ENCODE peak calls at places on chromosomes 16 and 17, in four cellular contexts. One of them, this sample, is unnamed.

GRCh38 chr17:6177941-6178694 is 107.9 kb downstream of the WSCD1 start:
- DNase-seq in H1: no peak
- DNase-seq in K562: no peak
- DNase-seq in GM12878: no peak
- DNase-seq in this sample: no peak

GRCh38 chr17:622356-622755 is 92.3 kb downstream of the VPS53 start:
- DNase-seq in H1: no peak
- DNase-seq in K562: no peak
- DNase-seq in GM12878: no peak
- DNase-seq in this sample: no peak

GRCh38 chr16:16861546-16861945 is 482.6 kb downstream of the NPIPA7 start:
- DNase-seq in H1: no peak
- DNase-seq in K562: peak
- DNase-seq in GM12878: peak
- DNase-seq in this sample: peak

GRCh38 chr17:49101054-49101534 is 31.5 kb upstream of the B4GALNT2 start:
- DNase-seq in H1: no peak
- DNase-seq in K562: no peak
- DNase-seq in GM12878: no peak
- DNase-seq in this sample: no peak

GRCh38 chr16:50448522-50448921 is 79.7 kb upstream of the BRD7 start:
- DNase-seq in H1: no peak
- DNase-seq in K562: no peak
- DNase-seq in GM12878: no peak
- DNase-seq in this sample: peak

GRCh38 chr17:76716146-76716833 is 5.5 kb upstream of the MXRA7 start:
- DNase-seq in H1: no peak
- DNase-seq in K562: no peak
- DNase-seq in GM12878: no peak
- DNase-seq in this sample: no peak

GRCh38 chr16:9913604-9914330 is 268.5 kb downstream of the GRIN2A start:
- DNase-seq in H1: no peak
- DNase-seq in K562: no peak
- DNase-seq in GM12878: no peak
- DNase-seq in this sample: no peak

GRCh38 chr17:45639297-45639849 is 144.7 kb upstream of the CRHR1 start:
- DNase-seq in H1: no peak
- DNase-seq in K562: no peak
- DNase-seq in GM12878: no peak
- DNase-seq in this sample: no peak

GRCh38 chr17:6695051-6695450 is 18.1 kb downstream of the SLC13A5 start:
- DNase-seq in H1: no peak
- DNase-seq in K562: no peak
- DNase-seq in GM12878: no peak
- DNase-seq in this sample: no peak

GRCh38 chr16:47694543-47694942 is 233.4 kb downstream of the PHKB start:
- DNase-seq in H1: peak
- DNase-seq in K562: no peak
- DNase-seq in GM12878: no peak
- DNase-seq in this sample: no peak

GRCh38 chr16:79360267-79360666 is 240.3 kb downstream of the MAF start:
- DNase-seq in H1: no peak
- DNase-seq in K562: no peak
- DNase-seq in GM12878: no peak
- DNase-seq in this sample: no peak

GRCh38 chr17:4980644-4981216 is 6.7 kb downstream of the CAMTA2 start:
- DNase-seq in H1: no peak
- DNase-seq in K562: peak
- DNase-seq in GM12878: no peak
- DNase-seq in this sample: peak

GRCh38 chr17:46831573-46832305 is 13.2 kb upstream of the WNT3 start:
- DNase-seq in H1: no peak
- DNase-seq in K562: no peak
- DNase-seq in GM12878: no peak
- DNase-seq in this sample: no peak

GRCh38 chr16:20916289-20916688 is 15.7 kb downstream of the LYRM1 start:
- DNase-seq in H1: no peak
- DNase-seq in K562: no peak
- DNase-seq in GM12878: no peak
- DNase-seq in this sample: no peak

GRCh38 chr16:51818342-51818944 is 667.4 kb upstream of the SALL1 start:
- DNase-seq in H1: peak
- DNase-seq in K562: peak
- DNase-seq in GM12878: no peak
- DNase-seq in this sample: peak

GRCh38 chr17:82241926-82242697 is 13.3 kb downstream of the SLC16A3 start:
- DNase-seq in H1: no peak
- DNase-seq in K562: peak
- DNase-seq in GM12878: no peak
- DNase-seq in this sample: peak

GRCh38 chr17:17837966-17838962 is 1.5 kb upstream of the SREBF1 start:
- DNase-seq in H1: no peak
- DNase-seq in K562: no peak
- DNase-seq in GM12878: no peak
- DNase-seq in this sample: no peak

GRCh38 chr16:86509759-86510464 is 415 bp upstream of the FOXF1 start:
- DNase-seq in H1: no peak
- DNase-seq in K562: no peak
- DNase-seq in GM12878: no peak
- DNase-seq in this sample: no peak

GRCh38 chr17:18859256-18859655 is 1.3 kb downstream of the PRPSAP2 start:
- DNase-seq in H1: no peak
- DNase-seq in K562: no peak
- DNase-seq in GM12878: no peak
- DNase-seq in this sample: peak

GRCh38 chr16:6374816-6375215 is 957.8 kb upstream of the RBFOX1 start:
- DNase-seq in H1: no peak
- DNase-seq in K562: no peak
- DNase-seq in GM12878: no peak
- DNase-seq in this sample: no peak

GRCh38 chr17:42286411-42287295 is 1.6 kb upstream of the STAT5A start:
- DNase-seq in H1: no peak
- DNase-seq in K562: no peak
- DNase-seq in GM12878: no peak
- DNase-seq in this sample: peak

GRCh38 chr17:13557077-13557476 is 44.7 kb downstream of the HS3ST3A1 start:
- DNase-seq in H1: no peak
- DNase-seq in K562: no peak
- DNase-seq in GM12878: no peak
- DNase-seq in this sample: no peak

GRCh38 chr16:50301626-50302471 is 35.5 kb downstream of the ADCY7 start:
- DNase-seq in H1: no peak
- DNase-seq in K562: no peak
- DNase-seq in GM12878: no peak
- DNase-seq in this sample: peak

GRCh38 chr17:4648741-4649140 is 7.3 kb upstream of the ALOX15 start:
- DNase-seq in H1: no peak
- DNase-seq in K562: no peak
- DNase-seq in GM12878: no peak
- DNase-seq in this sample: no peak

GRCh38 chr17:5225668-5226457 is 8.8 kb downstream of the SCIMP start:
- DNase-seq in H1: no peak
- DNase-seq in K562: no peak
- DNase-seq in GM12878: peak
- DNase-seq in this sample: no peak

GRCh38 chr16:65908568-65908967 is 457.9 kb upstream of the CDH5 start:
- DNase-seq in H1: no peak
- DNase-seq in K562: no peak
- DNase-seq in GM12878: no peak
- DNase-seq in this sample: peak

GRCh38 chr17:81868674-81869220 is 2.4 kb downstream of the ARHGDIA start:
- DNase-seq in H1: no peak
- DNase-seq in K562: peak
- DNase-seq in GM12878: no peak
- DNase-seq in this sample: peak

GRCh38 chr17:67491009-67491677 is 114.1 kb downstream of the PITPNC1 start:
- DNase-seq in H1: no peak
- DNase-seq in K562: no peak
- DNase-seq in GM12878: no peak
- DNase-seq in this sample: peak

GRCh38 chr17:40514013-40514875 is 12.8 kb upstream of the TNS4 start:
- DNase-seq in H1: no peak
- DNase-seq in K562: no peak
- DNase-seq in GM12878: no peak
- DNase-seq in this sample: no peak

GRCh38 chr17:55639096-55639495 is 83.6 kb downstream of the TMEM100 start:
- DNase-seq in H1: no peak
- DNase-seq in K562: no peak
- DNase-seq in GM12878: no peak
- DNase-seq in this sample: no peak

GRCh38 chr17:77287432-77288068 is 146.8 kb downstream of the SEC14L1 start:
- DNase-seq in H1: no peak
- DNase-seq in K562: no peak
- DNase-seq in GM12878: no peak
- DNase-seq in this sample: peak

GRCh38 chr16:88754912-88755744 is 29.9 kb downstream of the PIEZO1 start:
- DNase-seq in H1: no peak
- DNase-seq in K562: no peak
- DNase-seq in GM12878: no peak
- DNase-seq in this sample: peak

GRCh38 chr17:51263001-51263400 is 2.7 kb downstream of the UTP18 start:
- DNase-seq in H1: no peak
- DNase-seq in K562: no peak
- DNase-seq in GM12878: no peak
- DNase-seq in this sample: no peak

GRCh38 chr16:56425439-56425832 is at the start of gene AMFR:
- DNase-seq in H1: peak
- DNase-seq in K562: peak
- DNase-seq in GM12878: no peak
- DNase-seq in this sample: peak

GRCh38 chr17:75228847-75229246 is 23.4 kb downstream of the NUP85 start:
- DNase-seq in H1: no peak
- DNase-seq in K562: no peak
- DNase-seq in GM12878: no peak
- DNase-seq in this sample: no peak

GRCh38 chr17:15091825-15092224 is 173.3 kb downstream of the PMP22 start:
- DNase-seq in H1: no peak
- DNase-seq in K562: no peak
- DNase-seq in GM12878: no peak
- DNase-seq in this sample: no peak
- TF ChIP-seq CTCF in H1: peak
- TF ChIP-seq CTCF in K562: no peak
- TF ChIP-seq CTCF in GM12878: no peak
- TF ChIP-seq CTCF in this sample: peak

GRCh38 chr17:57422574-57423164 is 166.3 kb downstream of the MSI2 start:
- DNase-seq in H1: no peak
- DNase-seq in K562: no peak
- DNase-seq in GM12878: peak
- DNase-seq in this sample: no peak
- TF ChIP-seq NRF1 in H1: no peak
- TF ChIP-seq NRF1 in K562: no peak
- TF ChIP-seq NRF1 in GM12878: no peak
- TF ChIP-seq NRF1 in this sample: no peak

GRCh38 chr16:4477966-4478365 is 1.8 kb downstream of the HMOX2 start:
- DNase-seq in H1: no peak
- DNase-seq in K562: no peak
- DNase-seq in GM12878: no peak
- DNase-seq in this sample: peak
- TF ChIP-seq GABPA in H1: no peak
- TF ChIP-seq GABPA in K562: no peak
- TF ChIP-seq GABPA in GM12878: no peak
- TF ChIP-seq GABPA in this sample: no peak

GRCh38 chr16:72848759-72849664 is 198.9 kb downstream of the ZFHX3 start:
- DNase-seq in H1: no peak
- DNase-seq in K562: peak
- DNase-seq in GM12878: no peak
- DNase-seq in this sample: peak

GRCh38 chr16:72848045-72848410 is 199.9 kb downstream of the ZFHX3 start:
- DNase-seq in H1: no peak
- DNase-seq in K562: no peak
- DNase-seq in GM12878: no peak
- DNase-seq in this sample: no peak

GRCh38 chr16:72845322-72846020 is 202.5 kb downstream of the ZFHX3 start:
- DNase-seq in H1: no peak
- DNase-seq in K562: no peak
- DNase-seq in GM12878: no peak
- DNase-seq in this sample: no peak

GRCh38 chr16:72846594-72846993 is 201.3 kb downstream of the ZFHX3 start:
- DNase-seq in H1: no peak
- DNase-seq in K562: no peak
- DNase-seq in GM12878: no peak
- DNase-seq in this sample: peak

DNA sequence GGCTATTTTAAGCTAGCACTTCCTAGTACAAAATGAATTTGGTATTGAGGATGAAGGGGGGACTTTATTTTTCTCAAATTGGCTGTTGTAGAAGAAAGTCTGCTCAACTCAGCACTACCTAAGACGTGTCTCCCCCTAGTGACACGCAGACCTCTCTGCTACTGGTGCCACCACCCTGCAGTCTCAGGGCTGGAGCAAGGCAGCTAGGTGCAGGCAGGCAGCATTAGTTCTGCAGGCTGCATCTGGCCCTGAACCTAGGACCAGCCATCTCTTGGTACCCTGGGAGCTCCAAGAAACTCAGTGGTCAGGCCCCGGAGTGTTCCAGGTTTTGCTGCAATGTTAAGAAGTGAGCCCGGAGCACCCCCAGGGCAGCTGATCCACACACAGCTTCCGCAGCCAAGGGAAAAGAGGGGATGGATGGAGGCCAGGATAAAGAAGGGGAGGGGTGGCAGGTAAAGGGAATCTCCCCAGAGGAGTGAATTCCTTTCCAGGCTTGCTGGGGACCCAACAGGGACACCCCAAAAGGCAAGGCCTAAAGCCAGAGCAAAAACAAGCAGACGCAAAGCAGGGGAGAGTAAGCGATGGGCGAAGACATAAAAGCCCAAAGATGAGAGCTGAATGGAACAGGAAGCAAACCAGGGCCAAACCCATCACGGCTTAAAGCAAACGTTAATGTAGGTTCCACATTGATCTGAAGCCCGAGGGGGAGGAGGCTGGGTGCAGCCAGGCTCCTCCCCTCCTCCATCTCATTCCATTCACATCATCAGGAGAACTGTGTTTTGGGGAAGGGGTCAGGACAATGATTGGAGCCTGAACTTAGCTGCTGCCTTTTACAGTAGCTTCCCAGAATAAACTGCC is 200.5 kb downstream of the ZFHX3 start:
- DNase-seq in H1: no peak
- DNase-seq in K562: peak
- DNase-seq in GM12878: no peak
- DNase-seq in this sample: peak
- TF ChIP-seq CTCF in H1: peak
- TF ChIP-seq CTCF in K562: peak
- TF ChIP-seq CTCF in GM12878: peak
- TF ChIP-seq CTCF in this sample: peak

DNA sequence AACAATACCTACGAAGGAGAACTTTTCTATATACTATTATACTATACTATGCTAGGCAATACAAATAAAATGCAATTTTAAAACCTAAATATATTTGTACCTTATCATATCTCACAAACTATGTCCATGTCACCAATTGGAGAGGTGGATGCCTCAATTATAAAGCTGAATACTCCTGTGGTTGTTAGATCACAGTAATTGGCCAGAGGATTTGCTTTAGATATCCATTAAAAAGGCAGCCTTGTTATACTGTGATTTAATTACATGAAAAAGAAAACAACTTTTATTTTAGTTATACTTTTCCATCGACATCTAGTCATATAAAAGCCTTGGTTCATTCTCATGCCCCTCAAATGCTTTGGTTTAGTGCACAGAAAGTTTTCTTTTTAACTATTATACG is 129.3 kb downstream of the BRIP1 start:
- DNase-seq in H1: no peak
- DNase-seq in K562: no peak
- DNase-seq in GM12878: no peak
- DNase-seq in this sample: no peak
- TF ChIP-seq NRF1 in H1: no peak
- TF ChIP-seq NRF1 in K562: no peak
- TF ChIP-seq NRF1 in GM12878: no peak
- TF ChIP-seq NRF1 in this sample: no peak

This sample was measured in SK-N-SH.